ENCODE peak calls at places on chromosomes 4 and X, in four cellular contexts. U, J, C and I are unnamed samples.

GRCh38 chr4:24777528-24777927 is 17.8 kb upstream of the SOD3 start:
- DNase-seq in C (no peak), J (no peak), U (no peak), I (no peak)

GRCh38 chrX:68463880-68464279 is 30.6 kb upstream of the OPHN1 start:
- DNase-seq in U (no peak), J (no peak), C (no peak), I (no peak)

GRCh38 chrX:47384502-47384901 is 14.1 kb downstream of the ZNF157 start:
- DNase-seq in J (peak), C (peak), U (peak), I (peak)

GRCh38 chrX:45240334-45240733 is 39.7 kb upstream of the DIPK2B start:
- DNase-seq in U (no peak), J (no peak), C (no peak), I (no peak)

GRCh38 chr4:4625488-4625887 is 83.6 kb upstream of the STX18 start:
- DNase-seq in J (no peak), C (no peak), U (no peak), I (no peak)

GRCh38 chr4:84481077-84481878 is 17.8 kb downstream of the NKX6-1 start:
- DNase-seq in U (no peak), J (no peak), C (no peak), I (peak)

GRCh38 chrX:42944381-42944998 is 166.5 kb upstream of the PPP1R2C start:
- DNase-seq in U (no peak), C (no peak), J (no peak), I (no peak)

GRCh38 chrX:107672955-107673378 is 44.7 kb downstream of the PRPS1 start:
- DNase-seq in C (peak), J (peak), U (peak), I (peak)

GRCh38 chr4:1714303-1715001 is 2.3 kb upstream of the SLBP start:
- DNase-seq in C (no peak), J (no peak), U (no peak), I (no peak)

GRCh38 chrX:87702795-87703194 is 185.2 kb downstream of the KLHL4 start:
- DNase-seq in U (no peak), C (no peak), J (no peak), I (no peak)

GRCh38 chr4:119204898-119205297 is 7.6 kb upstream of the USP53 start:
- DNase-seq in J (no peak), C (no peak), U (no peak), I (no peak)

GRCh38 chr4:128462104-128462783 is 174.6 kb upstream of the PGRMC2 start:
- DNase-seq in J (no peak), C (no peak), U (no peak), I (no peak)

GRCh38 chr4:14309429-14309828 is 681.9 kb upstream of the BOD1L1 start:
- DNase-seq in C (no peak), J (no peak), U (no peak), I (no peak)

GRCh38 chr4:37948542-37948941 is 11.7 kb upstream of the PTTG2 start:
- DNase-seq in C (no peak), U (no peak), J (no peak), I (no peak)

GRCh38 chr4:78292336-78292735 is 235.2 kb downstream of the FRAS1 start:
- DNase-seq in U (no peak), C (no peak), J (no peak), I (no peak)